ENCODE peak calls at places on chromosomes 12 and 14, in nine cellular contexts. One of them, this sample, is unnamed.

GRCh38 chr12:108063192-108063591 is 65.9 kb upstream of the WSCD2 start:
- DNase-seq in BE2C: no peak
- DNase-seq in astrocyte of the cerebellum: no peak
- DNase-seq in HCT116: peak; percentile 35
- DNase-seq in ovary: no peak
- DNase-seq in lower lobe of right lung: no peak
- DNase-seq in kidney epithelial cell: no peak
- DNase-seq in fibroblast of pulmonary artery: peak; percentile 17
- DNase-seq in BJ: no peak
- DNase-seq in this sample: no peak

GRCh38 chr14:79044894-79045624 is 874.9 kb downstream of the NRXN3 start:
- DNase-seq in BE2C: no peak
- DNase-seq in astrocyte of the cerebellum: peak; percentile 83
- DNase-seq in HCT116: no peak
- DNase-seq in ovary: no peak
- DNase-seq in lower lobe of right lung: no peak
- DNase-seq in kidney epithelial cell: peak; percentile 95
- DNase-seq in fibroblast of pulmonary artery: peak; percentile 71
- DNase-seq in BJ: peak; percentile 62
- DNase-seq in this sample: peak; percentile 21

GRCh38 chr14:88063807-88064206 is 58.9 kb downstream of the GPR65 start:
- DNase-seq in BE2C: no peak
- DNase-seq in astrocyte of the cerebellum: no peak
- DNase-seq in HCT116: no peak
- DNase-seq in ovary: no peak
- DNase-seq in lower lobe of right lung: no peak
- DNase-seq in kidney epithelial cell: no peak
- DNase-seq in fibroblast of pulmonary artery: no peak
- DNase-seq in BJ: no peak
- DNase-seq in this sample: no peak

GRCh38 chr12:27711312-27711682 is 665 bp downstream of the MRPS35 start:
- DNase-seq in BE2C: no peak
- DNase-seq in astrocyte of the cerebellum: no peak
- DNase-seq in HCT116: no peak
- DNase-seq in ovary: no peak
- DNase-seq in lower lobe of right lung: no peak
- DNase-seq in kidney epithelial cell: no peak
- DNase-seq in fibroblast of pulmonary artery: no peak
- DNase-seq in BJ: no peak
- DNase-seq in this sample: no peak

GRCh38 chr12:95601626-95602025 is 50.4 kb upstream of the USP44 start:
- DNase-seq in BE2C: no peak
- DNase-seq in astrocyte of the cerebellum: peak; percentile 55
- DNase-seq in HCT116: no peak
- DNase-seq in ovary: no peak
- DNase-seq in lower lobe of right lung: no peak
- DNase-seq in kidney epithelial cell: peak; percentile 55
- DNase-seq in fibroblast of pulmonary artery: no peak
- DNase-seq in BJ: peak; percentile 80
- DNase-seq in this sample: no peak

GRCh38 chr12:115223322-115223721 is 539.3 kb upstream of the TBX3 start:
- DNase-seq in BE2C: no peak
- DNase-seq in astrocyte of the cerebellum: peak; percentile 31
- DNase-seq in HCT116: no peak
- DNase-seq in ovary: no peak
- DNase-seq in lower lobe of right lung: no peak
- DNase-seq in kidney epithelial cell: no peak
- DNase-seq in fibroblast of pulmonary artery: peak; percentile 79
- DNase-seq in BJ: no peak
- DNase-seq in this sample: peak; percentile 59

GRCh38 chr12:78703820-78704525 is 160.6 kb upstream of the SYT1 start:
- DNase-seq in BE2C: no peak
- DNase-seq in astrocyte of the cerebellum: peak; percentile 72
- DNase-seq in HCT116: peak; percentile 22
- DNase-seq in ovary: no peak
- DNase-seq in lower lobe of right lung: no peak
- DNase-seq in kidney epithelial cell: peak; percentile 77
- DNase-seq in fibroblast of pulmonary artery: peak; percentile 80
- DNase-seq in BJ: peak; percentile 91
- DNase-seq in this sample: peak; percentile 73

GRCh38 chr14:74596747-74597456 is 15.1 kb downstream of the LTBP2 start:
- DNase-seq in BE2C: no peak
- DNase-seq in astrocyte of the cerebellum: no peak
- DNase-seq in HCT116: no peak
- DNase-seq in ovary: peak; percentile 68
- DNase-seq in lower lobe of right lung: no peak
- DNase-seq in kidney epithelial cell: no peak
- DNase-seq in fibroblast of pulmonary artery: peak; percentile 94
- DNase-seq in BJ: no peak
- DNase-seq in this sample: no peak

GRCh38 chr12:107372229-107372658 is 278.9 kb upstream of the CRY1 start:
- DNase-seq in BE2C: no peak
- DNase-seq in astrocyte of the cerebellum: peak; percentile 67
- DNase-seq in HCT116: no peak
- DNase-seq in ovary: no peak
- DNase-seq in lower lobe of right lung: no peak
- DNase-seq in kidney epithelial cell: no peak
- DNase-seq in fibroblast of pulmonary artery: peak; percentile 81
- DNase-seq in BJ: no peak
- DNase-seq in this sample: no peak

GRCh38 chr14:89165810-89166209 is 251.2 kb downstream of the FOXN3 start:
- DNase-seq in BE2C: no peak
- DNase-seq in astrocyte of the cerebellum: no peak
- DNase-seq in HCT116: no peak
- DNase-seq in ovary: no peak
- DNase-seq in lower lobe of right lung: no peak
- DNase-seq in kidney epithelial cell: no peak
- DNase-seq in fibroblast of pulmonary artery: no peak
- DNase-seq in BJ: no peak
- DNase-seq in this sample: no peak

GRCh38 chr14:89165189-89165809 is 251.7 kb downstream of the FOXN3 start:
- DNase-seq in BE2C: no peak
- DNase-seq in astrocyte of the cerebellum: no peak
- DNase-seq in HCT116: no peak
- DNase-seq in ovary: no peak
- DNase-seq in lower lobe of right lung: no peak
- DNase-seq in kidney epithelial cell: no peak
- DNase-seq in fibroblast of pulmonary artery: no peak
- DNase-seq in BJ: no peak
- DNase-seq in this sample: no peak

GRCh38 chr14:89163237-89163636 is 253.8 kb downstream of the FOXN3 start:
- DNase-seq in BE2C: no peak
- DNase-seq in astrocyte of the cerebellum: no peak
- DNase-seq in HCT116: no peak
- DNase-seq in ovary: no peak
- DNase-seq in lower lobe of right lung: no peak
- DNase-seq in kidney epithelial cell: no peak
- DNase-seq in fibroblast of pulmonary artery: no peak
- DNase-seq in BJ: no peak
- DNase-seq in this sample: no peak

GRCh38 chr14:89162586-89162985 is 254.4 kb downstream of the FOXN3 start:
- DNase-seq in BE2C: no peak
- DNase-seq in astrocyte of the cerebellum: no peak
- DNase-seq in HCT116: no peak
- DNase-seq in ovary: no peak
- DNase-seq in lower lobe of right lung: no peak
- DNase-seq in kidney epithelial cell: no peak
- DNase-seq in fibroblast of pulmonary artery: no peak
- DNase-seq in BJ: no peak
- DNase-seq in this sample: no peak

DNA sequence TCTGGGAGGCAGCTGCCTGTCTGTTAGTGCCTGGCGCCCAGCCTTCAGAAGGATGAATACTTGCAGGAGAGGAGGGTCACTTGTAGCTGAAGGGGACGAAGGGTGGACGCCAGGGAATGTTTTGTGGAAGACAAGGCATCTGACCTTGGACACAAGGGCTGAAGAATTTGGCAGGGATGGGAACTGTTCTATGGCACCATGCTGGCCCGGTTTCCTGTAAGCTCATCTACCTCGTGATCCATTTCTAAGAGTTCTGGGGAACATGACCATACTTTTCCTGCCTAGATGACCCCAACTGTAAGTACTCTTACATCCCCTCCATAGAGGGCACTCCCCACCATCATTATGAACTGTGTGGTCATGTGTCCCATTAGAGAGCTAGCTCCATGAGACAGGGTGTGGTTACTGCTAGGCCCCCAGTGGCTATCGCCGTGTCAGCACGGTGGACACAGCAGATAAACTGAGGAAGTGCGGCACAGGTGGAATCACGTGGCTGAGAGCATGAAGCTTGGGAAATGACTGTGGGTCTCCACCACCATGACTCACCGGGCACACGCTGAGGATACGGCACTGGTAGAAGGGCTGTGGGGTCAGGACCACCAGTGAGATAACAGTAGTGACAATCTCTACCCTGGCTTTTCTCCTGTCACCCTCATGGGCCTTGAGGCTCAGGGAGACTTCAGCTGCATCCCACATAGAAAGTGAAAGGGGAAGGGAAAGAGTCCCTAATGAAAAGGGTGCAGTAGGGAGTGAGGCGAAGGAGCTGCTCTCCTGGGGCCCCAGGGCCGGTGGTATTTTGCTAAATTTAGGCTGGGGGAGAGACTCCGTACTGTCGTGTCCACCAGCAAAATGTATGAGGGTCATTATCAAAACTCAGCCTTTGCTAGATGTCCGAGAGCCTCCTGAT is 252.6 kb downstream of the FOXN3 start:
- DNase-seq in BE2C: no peak
- DNase-seq in astrocyte of the cerebellum: no peak
- DNase-seq in HCT116: no peak
- DNase-seq in ovary: no peak
- DNase-seq in lower lobe of right lung: no peak
- DNase-seq in kidney epithelial cell: no peak
- DNase-seq in fibroblast of pulmonary artery: no peak
- DNase-seq in BJ: no peak
- DNase-seq in this sample: no peak
- H3K4me3 ChIP-seq in BE2C: no peak overlapping the region
- H3K4me3 ChIP-seq in astrocyte of the cerebellum: no peak overlapping the region
- H3K4me3 ChIP-seq in HCT116: no peak overlapping the region
- H3K4me3 ChIP-seq in ovary: no peak overlapping the region
- H3K4me3 ChIP-seq in lower lobe of right lung: peak overlapping the region; percentile 37
- H3K4me3 ChIP-seq in kidney epithelial cell: no peak overlapping the region
- H3K4me3 ChIP-seq in fibroblast of pulmonary artery: no peak overlapping the region
- H3K4me3 ChIP-seq in BJ: no peak overlapping the region
- H3K4me3 ChIP-seq in this sample: no peak overlapping the region

GRCh38 chr14:99684356-99684952 is 356 bp downstream of the CYP46A1 start:
- DNase-seq in BE2C: no peak
- DNase-seq in astrocyte of the cerebellum: no peak
- DNase-seq in HCT116: no peak
- DNase-seq in ovary: no peak
- DNase-seq in lower lobe of right lung: no peak
- DNase-seq in kidney epithelial cell: no peak
- DNase-seq in fibroblast of pulmonary artery: no peak
- DNase-seq in BJ: no peak
- DNase-seq in this sample: no peak

GRCh38 chr14:99681832-99682148 is 2.3 kb upstream of the CYP46A1 start:
- DNase-seq in BE2C: no peak
- DNase-seq in astrocyte of the cerebellum: no peak
- DNase-seq in HCT116: no peak
- DNase-seq in ovary: peak; percentile 37
- DNase-seq in lower lobe of right lung: no peak
- DNase-seq in kidney epithelial cell: no peak
- DNase-seq in fibroblast of pulmonary artery: no peak
- DNase-seq in BJ: no peak
- DNase-seq in this sample: no peak

GRCh38 chr14:99685061-99685995 is 1.2 kb downstream of the CYP46A1 start:
- DNase-seq in BE2C: no peak
- DNase-seq in astrocyte of the cerebellum: no peak
- DNase-seq in HCT116: no peak
- DNase-seq in ovary: peak; percentile 33
- DNase-seq in lower lobe of right lung: no peak
- DNase-seq in kidney epithelial cell: no peak
- DNase-seq in fibroblast of pulmonary artery: no peak
- DNase-seq in BJ: no peak
- DNase-seq in this sample: no peak

GRCh38 chr14:99682809-99683618 is 1.1 kb upstream of the CYP46A1 start:
- DNase-seq in BE2C: peak; percentile 92
- DNase-seq in astrocyte of the cerebellum: peak; percentile 20
- DNase-seq in HCT116: peak; percentile 46
- DNase-seq in ovary: peak; percentile 87
- DNase-seq in lower lobe of right lung: peak; percentile 86
- DNase-seq in kidney epithelial cell: peak; percentile 7
- DNase-seq in fibroblast of pulmonary artery: peak; percentile 65
- DNase-seq in BJ: no peak
- DNase-seq in this sample: no peak

DNA sequence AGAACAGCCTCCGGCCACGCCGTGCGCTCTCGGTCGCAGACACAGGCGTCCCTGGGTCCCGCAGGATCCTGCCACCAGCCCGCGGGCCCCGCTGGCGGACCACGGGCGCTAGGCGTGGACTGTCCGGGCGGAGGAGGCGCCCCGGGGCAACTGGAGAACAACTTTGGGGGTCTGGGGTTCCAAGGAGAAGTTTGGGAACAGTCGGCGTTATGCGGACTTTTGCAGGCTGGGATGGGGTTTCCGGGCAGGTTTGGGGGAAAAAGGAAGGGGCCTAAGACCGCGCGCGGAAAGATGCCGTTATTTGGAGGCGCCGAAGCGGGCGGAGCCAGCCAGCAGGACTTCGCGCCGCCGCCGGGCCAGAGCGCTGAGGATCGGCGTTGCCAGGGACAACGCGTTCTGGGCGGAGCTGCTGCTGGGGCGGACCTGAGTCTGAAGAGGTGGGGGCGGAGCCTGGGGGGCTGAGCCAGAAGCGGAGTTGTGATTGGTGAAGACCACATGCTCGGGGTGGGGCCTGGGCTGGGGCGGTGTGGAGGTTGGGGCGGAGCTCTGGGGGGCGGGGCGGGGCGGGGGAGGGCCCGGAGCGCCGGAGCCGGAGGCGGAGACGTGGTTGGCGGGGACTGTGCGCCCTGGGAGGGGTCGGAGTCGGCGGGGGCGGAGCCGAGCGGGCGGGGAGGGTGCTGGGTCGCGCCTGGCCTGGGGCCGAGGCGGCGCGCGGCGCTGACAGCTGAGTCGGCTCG is at the start of gene CYP46A1:
- DNase-seq in BE2C: peak; percentile 100
- DNase-seq in astrocyte of the cerebellum: peak; percentile 98
- DNase-seq in HCT116: peak; percentile 97
- DNase-seq in ovary: peak; percentile 100
- DNase-seq in lower lobe of right lung: peak; percentile 100
- DNase-seq in kidney epithelial cell: peak; percentile 94
- DNase-seq in fibroblast of pulmonary artery: peak; percentile 99
- DNase-seq in BJ: peak; percentile 93
- DNase-seq in this sample: peak; percentile 92
- TF ChIP-seq CTCF in BE2C: no peak
- TF ChIP-seq CTCF in astrocyte of the cerebellum: no peak
- TF ChIP-seq CTCF in HCT116: no peak
- TF ChIP-seq CTCF in ovary: no peak
- TF ChIP-seq CTCF in lower lobe of right lung: no peak
- TF ChIP-seq CTCF in kidney epithelial cell: no peak
- TF ChIP-seq CTCF in fibroblast of pulmonary artery: no peak
- TF ChIP-seq CTCF in BJ: no peak
- TF ChIP-seq CTCF in this sample: no peak

GRCh38 chr14:76904740-76905569 is 78.7 kb downstream of the LRRC74A start:
- DNase-seq in BE2C: peak; percentile 89
- DNase-seq in astrocyte of the cerebellum: peak; percentile 81
- DNase-seq in HCT116: peak; percentile 87
- DNase-seq in ovary: no peak
- DNase-seq in lower lobe of right lung: peak; percentile 81
- DNase-seq in kidney epithelial cell: peak; percentile 90
- DNase-seq in fibroblast of pulmonary artery: peak; percentile 93
- DNase-seq in BJ: peak; percentile 89
- DNase-seq in this sample: peak; percentile 92
- H3K4me3 ChIP-seq in BE2C: no peak overlapping the region
- H3K4me3 ChIP-seq in astrocyte of the cerebellum: no peak overlapping the region
- H3K4me3 ChIP-seq in HCT116: peak overlapping the region; percentile 9
- H3K4me3 ChIP-seq in ovary: no peak overlapping the region
- H3K4me3 ChIP-seq in lower lobe of right lung: no peak overlapping the region
- H3K4me3 ChIP-seq in kidney epithelial cell: no peak overlapping the region
- H3K4me3 ChIP-seq in fibroblast of pulmonary artery: no peak overlapping the region
- H3K4me3 ChIP-seq in BJ: peak overlapping the region; percentile 16
- H3K4me3 ChIP-seq in this sample: no peak overlapping the region

GRCh38 chr14:23663127-23663526 is 27.0 kb downstream of the DHRS2 start:
- DNase-seq in BE2C: no peak
- DNase-seq in astrocyte of the cerebellum: no peak
- DNase-seq in HCT116: no peak
- DNase-seq in ovary: no peak
- DNase-seq in lower lobe of right lung: no peak
- DNase-seq in kidney epithelial cell: no peak
- DNase-seq in fibroblast of pulmonary artery: no peak
- DNase-seq in BJ: no peak
- DNase-seq in this sample: no peak
- TF ChIP-seq CTCF in BE2C: no peak
- TF ChIP-seq CTCF in astrocyte of the cerebellum: no peak
- TF ChIP-seq CTCF in HCT116: no peak
- TF ChIP-seq CTCF in ovary: no peak
- TF ChIP-seq CTCF in lower lobe of right lung: no peak
- TF ChIP-seq CTCF in kidney epithelial cell: no peak
- TF ChIP-seq CTCF in fibroblast of pulmonary artery: no peak
- TF ChIP-seq CTCF in BJ: no peak
- TF ChIP-seq CTCF in this sample: no peak

This sample was measured in AG04449.